ENCODE peak calls at places on chromosomes 2 and 18, in seven cellular contexts. O is IMR-90, M is mesendoderm, L is H9, C is neuronal stem cell, V is mesenchymal stem cell, Q is trophoblast cell. A is an unnamed sample.
A peak's percentile ranks its signal among the peaks of the same experiment; 100 is the strongest.

GRCh38 chr2:164388511-164388910 is 232.8 kb downstream of the GRB14 start:
- DNase-seq in O (peak; percentile 63), M (peak; percentile 74), L (peak; percentile 28), C (peak; percentile 62), V (peak; percentile 57), Q (peak; percentile 53), A (peak; percentile 44)

GRCh38 chr2:234374671-234375245 is 122.1 kb downstream of the ARL4C start:
- DNase-seq in O (no peak), M (no peak), L (no peak), C (no peak), V (no peak), Q (no peak), A (no peak)

GRCh38 chr2:55947759-55948158 is 24.2 kb upstream of the EFEMP1 start:
- DNase-seq in O (no peak), M (no peak), L (no peak), C (no peak), V (no peak), Q (peak; percentile 8), A (no peak)

GRCh38 chr18:5145168-5145857 is 51.7 kb downstream of the AKAIN1 start:
- DNase-seq in O (no peak), M (no peak), L (no peak), C (no peak), V (no peak), Q (no peak), A (no peak)

GRCh38 chr2:36322108-36322507 is 33.5 kb upstream of the CRIM1 start:
- DNase-seq in O (peak; percentile 70), M (peak; percentile 81), L (peak; percentile 36), C (no peak), V (peak; percentile 55), Q (no peak), A (no peak)

GRCh38 chr2:157386247-157386646 is 57.6 kb downstream of the CYTIP start:
- DNase-seq in O (no peak), M (no peak), L (no peak), C (no peak), V (no peak), Q (no peak), A (no peak)

GRCh38 chr18:5510109-5510846 is 33.5 kb downstream of the EPB41L3 start:
- DNase-seq in O (peak; percentile 78), M (no peak), L (no peak), C (no peak), V (no peak), Q (no peak), A (no peak)

GRCh38 chr2:224211821-224212220 is 172.7 kb upstream of the SERPINE2 start:
- DNase-seq in O (no peak), M (peak; percentile 66), L (no peak), C (no peak), V (no peak), Q (no peak), A (no peak)

GRCh38 chr2:190791347-190791982 is 89.2 kb upstream of the GLS start:
- DNase-seq in O (peak; percentile 59), M (peak; percentile 59), L (no peak), C (no peak), V (peak; percentile 84), Q (no peak), A (no peak)

GRCh38 chr2:230226090-230226551 is 585 bp downstream of the SP140 start:
- DNase-seq in O (no peak), M (no peak), L (no peak), C (no peak), V (no peak), Q (no peak), A (no peak)

GRCh38 chr2:182821172-182821571 is 45.3 kb downstream of the FRZB start:
- DNase-seq in O (peak; percentile 23), M (no peak), L (no peak), C (no peak), V (no peak), Q (no peak), A (no peak)

GRCh38 chr2:8146329-8147048 is 535.4 kb upstream of the ID2 start:
- DNase-seq in O (no peak), M (peak; percentile 18), L (no peak), C (no peak), V (no peak), Q (no peak), A (no peak)

GRCh38 chr18:26205318-26205717 is 20.9 kb upstream of the TAF4B start:
- DNase-seq in O (no peak), M (no peak), L (no peak), C (no peak), V (no peak), Q (no peak), A (no peak)

GRCh38 chr18:24773101-24773500 is 312.7 kb downstream of the HRH4 start:
- DNase-seq in O (no peak), M (no peak), L (no peak), C (no peak), V (no peak), Q (no peak), A (no peak)

GRCh38 chr2:10265328-10266132 is 37.2 kb upstream of the HPCAL1 start:
- DNase-seq in O (no peak), M (no peak), L (no peak), C (no peak), V (no peak), Q (no peak), A (no peak)

GRCh38 chr18:59612461-59612860 is 84.8 kb downstream of the CCBE1 start:
- DNase-seq in O (peak; percentile 24), M (peak; percentile 6), L (no peak), C (no peak), V (no peak), Q (no peak), A (no peak)

GRCh38 chr2:64626963-64627760 is 26.6 kb downstream of the SERTAD2 start:
- DNase-seq in O (no peak), M (no peak), L (peak; percentile 57), C (no peak), V (no peak), Q (no peak), A (peak; percentile 50)

GRCh38 chr2:43068730-43069517 is 157.5 kb downstream of the ZFP36L2 start:
- DNase-seq in O (no peak), M (no peak), L (no peak), C (no peak), V (no peak), Q (no peak), A (no peak)

GRCh38 chr2:7857904-7858303 is 824.0 kb upstream of the ID2 start:
- DNase-seq in O (peak; percentile 75), M (no peak), L (no peak), C (no peak), V (peak; percentile 63), Q (peak; percentile 27), A (no peak)

DNA sequence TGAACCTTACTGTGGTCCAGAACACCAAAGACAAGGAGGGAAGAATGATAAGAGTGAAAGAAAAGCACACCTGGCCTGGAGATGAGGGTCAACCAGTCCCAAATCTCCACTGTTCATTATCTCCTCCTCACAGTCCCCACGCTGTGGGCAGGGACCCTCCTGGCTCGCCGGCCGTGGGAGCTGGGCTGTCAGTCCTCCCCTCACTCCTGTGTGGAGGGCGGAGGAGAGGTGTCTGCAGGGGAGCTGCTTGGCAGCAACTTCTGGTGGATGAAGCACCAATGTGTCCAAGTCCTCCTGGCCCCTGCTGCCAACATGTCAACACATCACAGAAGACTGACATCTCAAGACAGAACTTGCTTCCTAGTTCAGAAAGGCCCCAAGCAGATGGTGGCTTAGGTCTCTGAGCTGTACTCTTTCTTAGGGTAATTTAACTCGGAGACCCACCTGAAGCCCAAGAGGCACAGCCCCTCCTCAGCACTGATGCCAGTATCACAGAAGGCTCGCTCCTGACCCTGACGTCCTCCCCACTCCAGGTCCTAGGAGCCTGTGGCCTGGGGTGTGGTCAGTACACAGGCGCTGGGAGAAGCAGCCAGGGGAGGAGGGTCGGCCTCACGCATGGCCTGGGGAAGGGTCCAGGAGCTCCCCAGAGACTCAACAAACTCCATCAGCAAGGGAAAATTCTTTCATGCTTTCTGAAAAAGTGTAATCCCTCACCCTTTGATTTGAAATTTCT is 54.5 kb downstream of the PARD6G start:
- DNase-seq in O (no peak), M (no peak), L (no peak), C (no peak), V (no peak), Q (no peak), A (no peak)
- H4K8ac ChIP-seq in O (no peak overlapping the region), M (no peak overlapping the region), L (no peak overlapping the region), C (no peak overlapping the region), V (no peak overlapping the region), Q (no peak overlapping the region), A (no peak overlapping the region)

DNA sequence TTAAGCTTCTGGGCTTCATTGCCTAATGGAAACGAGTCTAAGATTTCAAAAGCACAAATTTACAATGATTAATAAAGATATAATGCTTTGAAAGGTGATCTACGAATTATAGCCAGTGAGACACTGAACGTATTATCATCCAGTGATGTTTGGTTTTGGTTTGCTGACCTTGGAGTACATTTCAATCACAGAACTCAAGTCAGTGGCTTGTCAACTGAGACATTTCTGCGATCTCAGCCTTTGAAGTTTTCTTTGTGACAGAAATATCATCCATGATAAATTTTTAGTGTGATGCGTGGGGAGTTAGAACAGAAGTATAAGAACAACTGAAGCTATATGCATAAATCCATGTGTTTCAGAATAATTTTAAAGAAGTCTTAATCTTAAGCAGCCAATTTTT is 263.8 kb downstream of the TCF4 start:
- DNase-seq in O (no peak), M (no peak), L (no peak), C (no peak), V (no peak), Q (no peak), A (no peak)
- H4K8ac ChIP-seq in O (peak overlapping the region; percentile 43), M (no peak overlapping the region), L (no peak overlapping the region), C (no peak overlapping the region), V (no peak overlapping the region), Q (no peak overlapping the region), A (no peak overlapping the region)

DNA sequence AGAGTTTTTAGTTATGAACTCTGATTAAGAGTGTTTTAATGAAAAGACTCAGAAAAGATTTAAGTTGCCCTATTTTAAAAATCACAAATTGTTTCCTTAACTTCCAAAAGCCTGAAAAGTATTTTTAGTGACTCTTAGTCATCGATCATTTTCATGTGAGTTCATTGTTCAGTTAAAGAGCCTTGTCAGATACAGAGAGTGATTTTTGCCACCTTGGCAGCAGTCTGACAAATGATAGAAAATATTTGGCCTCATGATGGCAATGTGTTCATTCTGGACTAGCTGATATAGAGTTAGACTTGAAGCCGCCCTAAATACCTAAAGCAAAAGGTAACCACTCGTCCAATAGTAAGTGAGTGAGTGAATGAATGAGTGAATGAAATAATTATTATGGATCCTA is 225.8 kb downstream of the CPS1 start:
- DNase-seq in O (no peak), M (no peak), L (no peak), C (no peak), V (no peak), Q (no peak), A (no peak)
- H4K8ac ChIP-seq in O (no peak overlapping the region), M (no peak overlapping the region), L (no peak overlapping the region), C (no peak overlapping the region), V (no peak overlapping the region), Q (no peak overlapping the region), A (no peak overlapping the region)

GRCh38 chr2:57894353-57894752 is 152.3 kb upstream of the VRK2 start:
- DNase-seq in O (no peak), M (no peak), L (no peak), C (no peak), V (no peak), Q (no peak), A (no peak)
- H4K8ac ChIP-seq in O (no peak overlapping the region), M (no peak overlapping the region), L (no peak overlapping the region), C (no peak overlapping the region), V (no peak overlapping the region), Q (no peak overlapping the region), A (no peak overlapping the region)

DNA sequence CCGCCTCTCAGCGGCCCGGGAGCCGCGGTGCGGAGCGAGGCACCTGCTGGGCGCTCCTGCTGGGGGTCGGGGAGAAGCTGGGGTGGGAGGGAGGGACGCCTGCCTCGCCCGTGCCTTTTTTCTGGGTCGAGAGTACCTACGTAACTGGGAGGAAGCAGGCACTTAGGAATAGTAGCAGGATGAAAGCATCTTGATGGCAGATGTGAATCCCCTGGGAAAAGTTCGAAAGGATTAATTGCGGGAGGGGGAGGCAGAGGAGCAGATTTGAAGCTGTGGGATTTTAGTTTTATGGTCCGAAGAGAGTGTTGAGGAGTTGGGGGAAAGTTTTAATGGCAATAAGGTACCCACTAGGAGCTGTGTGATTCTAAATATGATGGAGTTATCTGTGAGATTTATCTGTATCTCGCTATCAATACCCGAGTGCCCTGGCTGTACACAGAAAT is 1.1 kb downstream of the AGFG1 start:
- DNase-seq in O (peak; percentile 24), M (peak; percentile 45), L (no peak), C (peak; percentile 43), V (no peak), Q (no peak), A (no peak)
- H4K8ac ChIP-seq in O (no peak overlapping the region), M (no peak overlapping the region), L (no peak overlapping the region), C (no peak overlapping the region), V (no peak overlapping the region), Q (no peak overlapping the region), A (no peak overlapping the region)